ENCODE peak calls at places on chromosomes 7 and 10, in six cellular contexts. S is Peyer's patch, I is body of pancreas, V is A549, Z is aorta, T is prostate gland. B is an unnamed sample.

GRCh38 chr7:26490631-26491624 is 199.3 kb downstream of the SNX10 start:
- DNase-seq in T (peak; percentile 35), V (no peak), Z (no peak), I (no peak), S (no peak), B (no peak)

GRCh38 chr10:21732067-21732772 is 198.2 kb downstream of the MLLT10 start:
- DNase-seq in V (peak; percentile 87), S (no peak), T (no peak), I (peak; percentile 59), Z (peak; percentile 58), B (peak; percentile 86)

GRCh38 chr7:5677538-5678294 is 103.7 kb downstream of the RNF216 start:
- DNase-seq in S (no peak), T (peak; percentile 44), I (peak; percentile 51), V (peak; percentile 70), Z (peak; percentile 79), B (peak; percentile 88)

GRCh38 chr7:85167636-85168035 is 19.2 kb downstream of the SEMA3D start:
- DNase-seq in V (no peak), S (no peak), I (no peak), T (no peak), Z (no peak), B (no peak)

GRCh38 chr7:144388950-144389349 is 14.5 kb downstream of the NOBOX start:
- DNase-seq in Z (no peak), S (no peak), V (no peak), T (no peak), I (no peak), B (peak; percentile 45)

GRCh38 chr7:2107386-2108085 is 125.2 kb downstream of the MAD1L1 start:
- DNase-seq in S (no peak), V (no peak), I (no peak), Z (no peak), T (no peak), B (no peak)

GRCh38 chr10:125629758-125630376 is 53.1 kb downstream of the TEX36 start:
- DNase-seq in S (no peak), I (peak; percentile 18), T (no peak), Z (no peak), V (peak; percentile 72), B (no peak)

GRCh38 chr7:96090756-96091155 is 231.1 kb downstream of the SLC25A13 start:
- DNase-seq in I (no peak), V (no peak), T (no peak), Z (no peak), S (no peak), B (no peak)

GRCh38 chr7:155296788-155297516 is 726 bp upstream of the INSIG1 start:
- DNase-seq in I (peak; percentile 72), Z (peak; percentile 77), T (peak; percentile 34), S (peak; percentile 73), V (peak; percentile 46), B (peak; percentile 83)

GRCh38 chr7:23491502-23491901 is 21.2 kb upstream of the IGF2BP3 start:
- DNase-seq in I (no peak), V (no peak), Z (no peak), S (no peak), T (no peak), B (no peak)

GRCh38 chr10:11210211-11210922 is 192.7 kb downstream of the CELF2 start:
- DNase-seq in S (no peak), I (no peak), T (no peak), Z (peak; percentile 65), V (no peak), B (no peak)

GRCh38 chr10:98365698-98366530 is 49.1 kb downstream of the PYROXD2 start:
- DNase-seq in S (no peak), Z (no peak), T (peak; percentile 39), V (no peak), I (no peak), B (no peak)

GRCh38 chr10:63738410-63738809 is 217.2 kb downstream of the REEP3 start:
- DNase-seq in V (peak; percentile 69), T (no peak), S (peak; percentile 69), Z (no peak), I (no peak), B (no peak)

GRCh38 chr7:68147621-68148238 is 1151.1 kb downstream of the TYW1 start:
- DNase-seq in S (no peak), I (no peak), Z (no peak), V (no peak), T (no peak), B (no peak)

GRCh38 chr7:28953628-28954027 is 4.5 kb downstream of the TRIL start:
- DNase-seq in T (no peak), V (no peak), I (no peak), S (no peak), Z (no peak), B (no peak)

GRCh38 chr7:53596230-53596629 is 560.8 kb downstream of the POM121L12 start:
- DNase-seq in T (no peak), V (no peak), S (no peak), I (no peak), Z (no peak), B (no peak)

GRCh38 chr10:103895458-103896186 is 22.4 kb downstream of the STN1 start:
- DNase-seq in I (peak; percentile 33), Z (no peak), S (no peak), V (peak; percentile 45), T (no peak), B (no peak)

GRCh38 chr10:104300736-104301292 is 31.8 kb downstream of the GSTO2 start:
- DNase-seq in S (no peak), V (peak; percentile 59), Z (peak; percentile 87), T (peak; percentile 80), I (peak; percentile 86), B (peak; percentile 91)

GRCh38 chr7:83996879-83997278 is 197.7 kb downstream of the SEMA3A start:
- DNase-seq in V (no peak), I (no peak), Z (no peak), S (no peak), T (no peak), B (no peak)

GRCh38 chr7:55509322-55509721 is 63.0 kb downstream of the VOPP1 start:
- DNase-seq in I (no peak), V (no peak), Z (no peak), T (no peak), S (no peak), B (no peak)

GRCh38 chr10:114714281-114714741 is 56.2 kb upstream of the ABLIM1 start:
- DNase-seq in S (no peak), Z (no peak), I (no peak), V (peak; percentile 81), T (peak; percentile 19), B (no peak)

GRCh38 chr7:85851571-85852193 is 664.8 kb upstream of the SEMA3D start:
- DNase-seq in T (no peak), Z (no peak), S (no peak), I (no peak), V (peak; percentile 68), B (no peak)

GRCh38 chr7:132690174-132690573 is 113.9 kb upstream of the PLXNA4 start:
- DNase-seq in I (no peak), Z (no peak), T (no peak), V (no peak), S (no peak), B (no peak)

GRCh38 chr7:140607441-140607989 is 33.1 kb downstream of the DENND2A start:
- DNase-seq in I (peak; percentile 39), Z (peak; percentile 76), V (no peak), S (no peak), T (no peak), B (peak; percentile 89)

GRCh38 chr7:151068069-151068773 is 8.8 kb downstream of the SLC4A2 start:
- DNase-seq in Z (no peak), T (no peak), S (no peak), I (no peak), V (no peak), B (no peak)

GRCh38 chr7:90728568-90728967 is 132.4 kb downstream of the CDK14 start:
- DNase-seq in V (no peak), T (no peak), S (no peak), Z (no peak), I (no peak), B (no peak)
- H3K4me3 ChIP-seq in V (no peak overlapping the region), T (no peak overlapping the region), S (no peak overlapping the region), Z (no peak overlapping the region), I (no peak overlapping the region), B (no peak overlapping the region)

GRCh38 chr7:36158321-36158605 is 5.2 kb downstream of the EEPD1 start:
- DNase-seq in V (no peak), Z (no peak), S (no peak), T (no peak), I (no peak), B (no peak)

GRCh38 chr7:36161996-36162395 is 8.9 kb downstream of the EEPD1 start:
- DNase-seq in S (no peak), V (peak; percentile 31), I (no peak), Z (no peak), T (no peak), B (no peak)

GRCh38 chr7:36157506-36158320 is 4.7 kb downstream of the EEPD1 start:
- DNase-seq in S (no peak), V (no peak), I (no peak), Z (no peak), T (no peak), B (no peak)

GRCh38 chr7:36160313-36160712 is 7.3 kb downstream of the EEPD1 start:
- DNase-seq in V (no peak), I (peak; percentile 29), T (no peak), S (no peak), Z (no peak), B (no peak)

GRCh38 chr7:36159618-36160017 is 6.6 kb downstream of the EEPD1 start:
- DNase-seq in T (no peak), S (no peak), Z (no peak), I (peak; percentile 30), V (no peak), B (no peak)
- H3K4me1 ChIP-seq in T (peaks cover 8% of the 10 kb centered on the region), S (peaks cover 58% of the 10 kb centered on the region), Z (peaks cover 12% of the 10 kb centered on the region), I (peaks cover 71% of the 10 kb centered on the region), V (peaks cover 51% of the 10 kb centered on the region), B (peaks cover 76% of the 10 kb centered on the region)

GRCh38 chr10:107544706-107545520 is 380.4 kb upstream of the SORCS1 start:
- DNase-seq in T (no peak), S (no peak), I (no peak), Z (no peak), V (no peak), B (no peak)

GRCh38 chr10:107548301-107548700 is 383.8 kb upstream of the SORCS1 start:
- DNase-seq in T (no peak), V (no peak), I (no peak), Z (no peak), S (no peak), B (no peak)

GRCh38 chr10:107546239-107546638 is 381.7 kb upstream of the SORCS1 start:
- DNase-seq in T (no peak), Z (no peak), S (no peak), I (no peak), V (no peak), B (no peak)

GRCh38 chr10:107545717-107546116 is 381.2 kb upstream of the SORCS1 start:
- DNase-seq in Z (no peak), I (peak; percentile 9), S (no peak), T (no peak), V (no peak), B (no peak)

GRCh38 chr10:107546986-107547385 is 382.5 kb upstream of the SORCS1 start:
- DNase-seq in T (no peak), Z (no peak), V (no peak), I (no peak), S (no peak), B (no peak)
- H3K4me3 ChIP-seq in T (no peak overlapping the region), Z (no peak overlapping the region), V (no peak overlapping the region), I (no peak overlapping the region), S (no peak overlapping the region), B (no peak overlapping the region)

DNA sequence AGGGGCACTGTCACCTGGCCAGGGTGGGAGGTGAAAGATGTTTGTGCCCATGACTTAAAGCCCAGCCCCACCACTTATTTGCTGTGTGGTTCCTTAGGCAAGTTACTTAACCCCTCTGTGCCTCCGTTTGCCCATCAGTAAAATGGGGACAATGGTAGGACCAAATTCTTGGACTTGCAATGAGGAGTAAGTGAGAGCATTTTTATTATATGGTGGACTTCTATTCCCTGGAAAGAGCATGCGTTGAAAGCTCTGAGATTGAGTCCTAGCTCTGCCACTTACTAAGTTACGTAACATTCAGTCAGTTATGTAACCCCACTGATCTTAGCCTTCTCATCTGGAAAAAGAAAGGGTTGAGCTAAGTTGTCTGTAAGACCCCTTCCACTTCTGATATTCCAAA is 18.8 kb downstream of the VSIR start:
- DNase-seq in I (no peak), S (no peak), Z (no peak), T (no peak), V (no peak), B (no peak)
- H3K4me1 ChIP-seq in I (no peaks in the 10 kb centered on the region), S (peaks cover 82% of the 10 kb centered on the region), Z (no peaks in the 10 kb centered on the region), T (no peaks in the 10 kb centered on the region), V (peaks cover 21% of the 10 kb centered on the region), B (peaks cover 2% of the 10 kb centered on the region)

B was measured in sigmoid colon.